ENCODE peak calls at places on chromosomes 16 and 17, in six cellular contexts. G is body of pancreas, H is A549, T is Peyer's patch, B is GM12878, R is right lobe of liver. Q is an unnamed sample.

GRCh38 chr17:36183811-36184765 is 7.7 kb upstream of the TBC1D3B start:
- DNase-seq in G (no peak), H (no peak), T (no peak), B (no peak), R (no peak), Q (peak; percentile 67)

GRCh38 chr16:83733301-83733700 is 74.5 kb upstream of the HSBP1 start:
- DNase-seq in G (no peak), H (no peak), T (no peak), B (no peak), R (no peak), Q (no peak)

GRCh38 chr16:53743149-53743566 is 39.2 kb downstream of the FTO start:
- DNase-seq in G (peak; percentile 7), H (peak; percentile 70), T (peak; percentile 59), B (no peak), R (no peak), Q (no peak)

GRCh38 chr16:1066584-1067172 is 5.9 kb upstream of the SSTR5 start:
- DNase-seq in G (no peak), H (no peak), T (no peak), B (no peak), R (no peak), Q (no peak)

GRCh38 chr17:58531661-58532554 is 17.5 kb upstream of the MTMR4 start:
- DNase-seq in G (peak; percentile 58), H (no peak), T (peak; percentile 74), B (no peak), R (peak; percentile 79), Q (no peak)

GRCh38 chr17:55760643-55761355 is 9.9 kb downstream of the PCTP start:
- DNase-seq in G (no peak), H (no peak), T (no peak), B (no peak), R (no peak), Q (no peak)

GRCh38 chr17:74760404-74761105 is 12.1 kb downstream of the NHERF1 start:
- DNase-seq in G (no peak), H (no peak), T (no peak), B (no peak), R (peak; percentile 92), Q (no peak)

GRCh38 chr16:74661064-74661463 is 5.6 kb downstream of the RFWD3 start:
- DNase-seq in G (no peak), H (no peak), T (no peak), B (no peak), R (no peak), Q (no peak)

GRCh38 chr17:81693491-81694360 is 9.4 kb upstream of the MRPL12 start:
- DNase-seq in G (no peak), H (no peak), T (no peak), B (no peak), R (no peak), Q (no peak)

GRCh38 chr16:8867483-8868271 is 1.1 kb downstream of the CARHSP1 start:
- DNase-seq in G (no peak), H (no peak), T (peak; percentile 70), B (no peak), R (peak; percentile 74), Q (peak; percentile 94)

GRCh38 chr17:21029032-21029431 is 13.8 kb downstream of the USP22 start:
- DNase-seq in G (peak; percentile 65), H (peak; percentile 30), T (peak; percentile 47), B (no peak), R (no peak), Q (peak; percentile 63)

GRCh38 chr17:21028192-21028591 is 14.6 kb downstream of the USP22 start:
- DNase-seq in G (no peak), H (no peak), T (peak; percentile 35), B (no peak), R (no peak), Q (no peak)

GRCh38 chr17:21027031-21027430 is 15.8 kb downstream of the USP22 start:
- DNase-seq in G (no peak), H (no peak), T (peak; percentile 38), B (no peak), R (no peak), Q (no peak)

GRCh38 chr17:21024024-21024423 is 18.8 kb downstream of the USP22 start:
- DNase-seq in G (no peak), H (no peak), T (peak; percentile 32), B (no peak), R (no peak), Q (no peak)

GRCh38 chr17:21025446-21025845 is 17.4 kb downstream of the USP22 start:
- DNase-seq in G (no peak), H (no peak), T (no peak), B (no peak), R (no peak), Q (no peak)
- H3K4me3 ChIP-seq in G (no peak overlapping the region), H (no peak overlapping the region), T (no peak overlapping the region), B (no peak overlapping the region), R (no peak overlapping the region), Q (no peak overlapping the region)

DNA sequence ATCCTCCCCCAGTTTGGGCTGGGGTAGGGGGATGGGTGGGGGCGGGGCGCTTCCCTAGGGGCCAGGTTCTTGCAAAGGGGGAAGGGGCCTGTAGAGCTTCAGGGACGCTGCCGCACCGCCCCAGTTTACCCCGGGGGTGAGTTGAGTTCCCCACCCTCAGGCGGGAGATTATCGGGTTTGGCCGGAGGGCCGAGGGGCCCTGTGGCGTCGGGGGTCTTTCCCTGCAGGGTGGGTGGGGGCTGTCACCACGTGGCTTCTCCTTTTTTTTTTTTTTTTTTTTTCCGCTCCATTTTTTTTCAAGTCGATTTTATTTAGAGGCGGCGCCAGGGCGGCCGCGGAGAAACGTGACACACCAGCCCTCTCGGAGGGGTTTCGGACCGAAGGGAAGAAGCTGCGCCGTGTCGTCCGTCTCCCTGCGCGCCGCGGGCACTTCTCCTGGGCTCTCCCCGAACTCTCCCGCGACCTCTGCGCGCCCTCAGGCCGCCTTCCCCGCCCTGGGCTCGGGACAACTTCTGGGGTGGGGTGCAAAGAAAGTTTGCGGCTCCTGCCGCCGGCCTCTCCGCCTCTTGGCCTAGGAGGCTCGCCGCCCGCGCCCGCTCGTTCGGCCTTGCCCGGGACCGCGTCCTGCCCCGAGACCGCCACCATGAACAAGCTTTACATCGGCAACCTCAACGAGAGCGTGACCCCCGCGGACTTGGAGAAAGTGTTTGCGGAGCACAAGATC is at the start of gene IGF2BP1:
- DNase-seq in G (no peak), H (peak; percentile 95), T (no peak), B (no peak), R (no peak), Q (no peak)
- TF ChIP-seq POLR2A in G (no peak), H (peak; percentile 4), T (no peak), B (no peak), R (no peak), Q (no peak)

GRCh38 chr17:80649200-80649644 is 104.6 kb downstream of the RPTOR start:
- DNase-seq in G (no peak), H (no peak), T (no peak), B (no peak), R (no peak), Q (no peak)

GRCh38 chr17:80645706-80646325 is 101.2 kb downstream of the RPTOR start:
- DNase-seq in G (no peak), H (no peak), T (no peak), B (no peak), R (no peak), Q (no peak)

GRCh38 chr17:80646328-80646727 is 101.7 kb downstream of the RPTOR start:
- DNase-seq in G (no peak), H (no peak), T (no peak), B (no peak), R (no peak), Q (no peak)

GRCh38 chr17:80649672-80650338 is 105.2 kb downstream of the RPTOR start:
- DNase-seq in G (peak; percentile 53), H (peak; percentile 68), T (peak; percentile 62), B (no peak), R (no peak), Q (peak; percentile 45)

DNA sequence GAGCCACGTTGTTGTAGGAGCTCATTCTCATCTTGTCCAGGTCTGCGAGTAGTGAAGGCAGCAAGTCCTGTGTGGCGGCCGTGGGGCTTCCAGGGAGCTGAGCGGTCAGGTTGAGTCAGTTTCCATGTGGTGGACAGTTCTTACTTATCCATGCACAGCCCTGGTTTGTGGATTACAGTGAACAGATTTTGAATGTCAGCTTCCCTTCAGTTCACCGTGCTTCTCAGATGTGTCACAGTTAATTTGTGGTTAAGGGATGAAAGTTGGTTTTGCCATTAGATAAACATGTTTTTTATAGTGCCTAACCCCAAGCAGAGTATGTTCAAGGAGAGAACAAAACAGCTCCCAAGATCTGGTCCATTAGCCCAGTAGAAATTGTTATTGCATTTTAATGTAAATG is 103.1 kb downstream of the RPTOR start:
- DNase-seq in G (no peak), H (no peak), T (no peak), B (no peak), R (no peak), Q (no peak)
- TF ChIP-seq CTCF in G (no peak), H (no peak), T (no peak), B (no peak), R (no peak), Q (no peak)

DNA sequence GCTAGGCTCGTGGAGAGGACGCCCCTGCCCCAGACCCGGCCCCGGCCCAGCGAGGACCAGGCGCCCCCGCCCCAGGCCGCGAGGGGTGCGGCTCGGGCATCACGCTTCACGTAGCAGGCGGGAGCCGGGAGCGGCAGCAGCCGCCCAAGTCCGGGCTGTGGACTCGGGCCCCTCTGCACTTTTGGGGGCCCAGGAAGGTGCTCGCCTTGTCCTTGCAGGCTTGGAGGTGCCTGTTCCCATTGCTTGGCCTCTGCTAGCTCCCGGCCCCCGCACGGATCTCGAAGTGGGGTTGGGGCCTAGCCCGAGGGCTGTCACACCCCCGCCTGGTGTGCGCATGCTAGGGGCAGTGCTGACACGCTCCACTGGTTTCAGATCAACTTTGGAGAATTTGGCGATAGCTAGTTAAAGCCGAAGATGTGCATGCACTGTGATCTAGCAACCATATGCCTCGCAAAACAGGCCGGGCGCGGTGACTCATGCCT is 55.7 kb downstream of the WSB1 start:
- DNase-seq in G (no peak), H (no peak), T (no peak), B (no peak), R (peak; percentile 63), Q (no peak)
- H3K4me3 ChIP-seq in G (no peak overlapping the region), H (no peak overlapping the region), T (peak overlapping the region; percentile 58), B (no peak overlapping the region), R (peak overlapping the region; percentile 43), Q (no peak overlapping the region)

Q was measured in lower leg skin.